ENCODE peak calls at places on chromosomes 3 and 15, in ten cellular contexts. One of them, this sample, is unnamed.

GRCh38 chr15:50192164-50192563 is 10.2 kb downstream of the SLC27A2 start:
- DNase-seq in IMR-90: no peak
- DNase-seq in thoracic aorta: no peak
- DNase-seq in pancreas: no peak
- DNase-seq in PC-3: no peak
- DNase-seq in adrenal gland: no peak
- DNase-seq in transverse colon: no peak
- DNase-seq in PC-9: no peak
- DNase-seq in endodermal cell: no peak
- DNase-seq in body of pancreas: no peak
- DNase-seq in this sample: no peak

GRCh38 chr3:42713747-42714146 is 11.1 kb upstream of the HHATL start:
- DNase-seq in IMR-90: no peak
- DNase-seq in thoracic aorta: no peak
- DNase-seq in pancreas: no peak
- DNase-seq in PC-3: no peak
- DNase-seq in adrenal gland: no peak
- DNase-seq in transverse colon: peak; percentile 0
- DNase-seq in PC-9: no peak
- DNase-seq in endodermal cell: no peak
- DNase-seq in body of pancreas: no peak
- DNase-seq in this sample: peak; percentile 7

GRCh38 chr15:31255732-31256384 is 70.8 kb upstream of the KLF13 start:
- DNase-seq in IMR-90: no peak
- DNase-seq in thoracic aorta: no peak
- DNase-seq in pancreas: peak; percentile 27
- DNase-seq in PC-3: no peak
- DNase-seq in adrenal gland: no peak
- DNase-seq in transverse colon: peak; percentile 64
- DNase-seq in PC-9: no peak
- DNase-seq in endodermal cell: no peak
- DNase-seq in body of pancreas: no peak
- DNase-seq in this sample: peak; percentile 45

GRCh38 chr15:52040167-52040900 is 21.3 kb downstream of the MAPK6 start:
- DNase-seq in IMR-90: peak; percentile 54
- DNase-seq in thoracic aorta: no peak
- DNase-seq in pancreas: no peak
- DNase-seq in PC-3: no peak
- DNase-seq in adrenal gland: no peak
- DNase-seq in transverse colon: no peak
- DNase-seq in PC-9: no peak
- DNase-seq in endodermal cell: no peak
- DNase-seq in body of pancreas: peak; percentile 63
- DNase-seq in this sample: no peak

GRCh38 chr3:58048301-58048700 is 40.1 kb downstream of the FLNB start:
- DNase-seq in IMR-90: no peak
- DNase-seq in thoracic aorta: no peak
- DNase-seq in pancreas: no peak
- DNase-seq in PC-3: peak; percentile 33
- DNase-seq in adrenal gland: no peak
- DNase-seq in transverse colon: no peak
- DNase-seq in PC-9: peak; percentile 80
- DNase-seq in endodermal cell: no peak
- DNase-seq in body of pancreas: peak; percentile 48
- DNase-seq in this sample: no peak

GRCh38 chr3:13249630-13250395 is 170.3 kb downstream of the NUP210 start:
- DNase-seq in IMR-90: no peak
- DNase-seq in thoracic aorta: no peak
- DNase-seq in pancreas: no peak
- DNase-seq in PC-3: no peak
- DNase-seq in adrenal gland: no peak
- DNase-seq in transverse colon: no peak
- DNase-seq in PC-9: no peak
- DNase-seq in endodermal cell: no peak
- DNase-seq in body of pancreas: no peak
- DNase-seq in this sample: no peak

GRCh38 chr3:51916418-51916817 is 13.3 kb upstream of the IQCF1 start:
- DNase-seq in IMR-90: no peak
- DNase-seq in thoracic aorta: no peak
- DNase-seq in pancreas: no peak
- DNase-seq in PC-3: no peak
- DNase-seq in adrenal gland: no peak
- DNase-seq in transverse colon: no peak
- DNase-seq in PC-9: no peak
- DNase-seq in endodermal cell: no peak
- DNase-seq in body of pancreas: no peak
- DNase-seq in this sample: no peak

GRCh38 chr3:193872265-193872753 is 263.6 kb upstream of the HES1 start:
- DNase-seq in IMR-90: peak; percentile 98
- DNase-seq in thoracic aorta: no peak
- DNase-seq in pancreas: no peak
- DNase-seq in PC-3: peak; percentile 99
- DNase-seq in adrenal gland: no peak
- DNase-seq in transverse colon: peak; percentile 80
- DNase-seq in PC-9: peak; percentile 100
- DNase-seq in endodermal cell: peak; percentile 57
- DNase-seq in body of pancreas: peak; percentile 87
- DNase-seq in this sample: peak; percentile 71

GRCh38 chr15:66715736-66716667 is 14.0 kb downstream of the SMAD6 start:
- DNase-seq in IMR-90: no peak
- DNase-seq in thoracic aorta: no peak
- DNase-seq in pancreas: no peak
- DNase-seq in PC-3: no peak
- DNase-seq in adrenal gland: no peak
- DNase-seq in transverse colon: no peak
- DNase-seq in PC-9: no peak
- DNase-seq in endodermal cell: no peak
- DNase-seq in body of pancreas: no peak
- DNase-seq in this sample: no peak

GRCh38 chr15:66714543-66714981 is 12.5 kb downstream of the SMAD6 start:
- DNase-seq in IMR-90: peak; percentile 69
- DNase-seq in thoracic aorta: no peak
- DNase-seq in pancreas: no peak
- DNase-seq in PC-3: no peak
- DNase-seq in adrenal gland: no peak
- DNase-seq in transverse colon: no peak
- DNase-seq in PC-9: no peak
- DNase-seq in endodermal cell: no peak
- DNase-seq in body of pancreas: no peak
- DNase-seq in this sample: peak; percentile 60

GRCh38 chr15:66715181-66715624 is 13.2 kb downstream of the SMAD6 start:
- DNase-seq in IMR-90: no peak
- DNase-seq in thoracic aorta: no peak
- DNase-seq in pancreas: no peak
- DNase-seq in PC-3: no peak
- DNase-seq in adrenal gland: no peak
- DNase-seq in transverse colon: no peak
- DNase-seq in PC-9: no peak
- DNase-seq in endodermal cell: no peak
- DNase-seq in body of pancreas: peak; percentile 40
- DNase-seq in this sample: no peak

GRCh38 chr15:66718220-66718988 is 16.4 kb downstream of the SMAD6 start:
- DNase-seq in IMR-90: no peak
- DNase-seq in thoracic aorta: no peak
- DNase-seq in pancreas: no peak
- DNase-seq in PC-3: no peak
- DNase-seq in adrenal gland: no peak
- DNase-seq in transverse colon: no peak
- DNase-seq in PC-9: no peak
- DNase-seq in endodermal cell: no peak
- DNase-seq in body of pancreas: no peak
- DNase-seq in this sample: no peak

DNA sequence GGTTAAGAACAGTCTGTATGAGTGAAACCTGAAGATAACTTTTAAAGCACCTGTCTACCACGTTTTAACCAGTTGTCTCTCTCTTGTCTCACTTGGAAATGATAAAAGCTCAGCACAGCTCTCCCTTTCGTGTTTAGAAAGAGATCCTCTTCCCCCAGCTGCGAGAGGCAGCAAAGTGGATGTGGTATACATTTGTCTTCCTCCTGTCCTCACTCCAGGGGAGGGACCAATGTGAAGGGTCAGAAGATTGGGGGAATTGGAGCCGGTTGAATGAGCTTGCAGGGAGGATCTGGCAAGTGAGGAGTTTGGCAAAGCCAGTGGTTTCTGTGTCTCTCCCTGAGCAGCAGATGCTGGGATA is 14.6 kb downstream of the SMAD6 start:
- DNase-seq in IMR-90: no peak
- DNase-seq in thoracic aorta: no peak
- DNase-seq in pancreas: no peak
- DNase-seq in PC-3: no peak
- DNase-seq in adrenal gland: no peak
- DNase-seq in transverse colon: no peak
- DNase-seq in PC-9: no peak
- DNase-seq in endodermal cell: no peak
- DNase-seq in body of pancreas: no peak
- DNase-seq in this sample: no peak
- H3K27ac ChIP-seq in IMR-90: no peak overlapping the region
- H3K27ac ChIP-seq in thoracic aorta: peak overlapping the region; percentile 66
- H3K27ac ChIP-seq in pancreas: no peak overlapping the region
- H3K27ac ChIP-seq in PC-3: no peak overlapping the region
- H3K27ac ChIP-seq in adrenal gland: no peak overlapping the region
- H3K27ac ChIP-seq in transverse colon: no peak overlapping the region
- H3K27ac ChIP-seq in PC-9: no peak overlapping the region
- H3K27ac ChIP-seq in endodermal cell: no peak overlapping the region
- H3K27ac ChIP-seq in body of pancreas: no peak overlapping the region
- H3K27ac ChIP-seq in this sample: no peak overlapping the region

GRCh38 chr15:40329804-40330203 is 6.3 kb downstream of the INAFM2 start:
- DNase-seq in IMR-90: no peak
- DNase-seq in thoracic aorta: no peak
- DNase-seq in pancreas: no peak
- DNase-seq in PC-3: no peak
- DNase-seq in adrenal gland: no peak
- DNase-seq in transverse colon: no peak
- DNase-seq in PC-9: no peak
- DNase-seq in endodermal cell: no peak
- DNase-seq in body of pancreas: no peak
- DNase-seq in this sample: no peak

GRCh38 chr15:40330368-40330836 is 6.9 kb downstream of the INAFM2 start:
- DNase-seq in IMR-90: peak; percentile 66
- DNase-seq in thoracic aorta: peak; percentile 43
- DNase-seq in pancreas: peak; percentile 37
- DNase-seq in PC-3: peak; percentile 39
- DNase-seq in adrenal gland: peak; percentile 69
- DNase-seq in transverse colon: peak; percentile 58
- DNase-seq in PC-9: no peak
- DNase-seq in endodermal cell: no peak
- DNase-seq in body of pancreas: no peak
- DNase-seq in this sample: no peak

GRCh38 chr15:40332138-40332781 is 8.5 kb downstream of the CCDC9B start:
- DNase-seq in IMR-90: no peak
- DNase-seq in thoracic aorta: no peak
- DNase-seq in pancreas: peak; percentile 27
- DNase-seq in PC-3: no peak
- DNase-seq in adrenal gland: no peak
- DNase-seq in transverse colon: peak; percentile 19
- DNase-seq in PC-9: no peak
- DNase-seq in endodermal cell: no peak
- DNase-seq in body of pancreas: no peak
- DNase-seq in this sample: no peak

GRCh38 chr15:40331026-40331425 is 7.5 kb downstream of the INAFM2 start:
- DNase-seq in IMR-90: no peak
- DNase-seq in thoracic aorta: no peak
- DNase-seq in pancreas: peak; percentile 29
- DNase-seq in PC-3: no peak
- DNase-seq in adrenal gland: no peak
- DNase-seq in transverse colon: no peak
- DNase-seq in PC-9: no peak
- DNase-seq in endodermal cell: no peak
- DNase-seq in body of pancreas: no peak
- DNase-seq in this sample: no peak

GRCh38 chr15:40331637-40332036 is 8.1 kb downstream of the INAFM2 start:
- DNase-seq in IMR-90: no peak
- DNase-seq in thoracic aorta: no peak
- DNase-seq in pancreas: peak; percentile 21
- DNase-seq in PC-3: no peak
- DNase-seq in adrenal gland: no peak
- DNase-seq in transverse colon: no peak
- DNase-seq in PC-9: no peak
- DNase-seq in endodermal cell: no peak
- DNase-seq in body of pancreas: no peak
- DNase-seq in this sample: no peak
- H3K4me1 ChIP-seq in IMR-90: peaks cover 45% of the 10 kb centered on the region
- H3K4me1 ChIP-seq in thoracic aorta: peaks cover 94% of the 10 kb centered on the region
- H3K4me1 ChIP-seq in pancreas: no peaks in the 10 kb centered on the region
- H3K4me1 ChIP-seq in PC-3: peaks cover 3% of the 10 kb centered on the region
- H3K4me1 ChIP-seq in adrenal gland: no peaks in the 10 kb centered on the region
- H3K4me1 ChIP-seq in transverse colon: peaks cover 40% of the 10 kb centered on the region
- H3K4me1 ChIP-seq in PC-9: peaks cover 12% of the 10 kb centered on the region
- H3K4me1 ChIP-seq in endodermal cell: no peaks in the 10 kb centered on the region
- H3K4me1 ChIP-seq in body of pancreas: peaks cover 54% of the 10 kb centered on the region
- H3K4me1 ChIP-seq in this sample: peaks cover 7% of the 10 kb centered on the region

GRCh38 chr3:72265661-72266370 is 480.9 kb upstream of the PROK2 start:
- DNase-seq in IMR-90: no peak
- DNase-seq in thoracic aorta: no peak
- DNase-seq in pancreas: no peak
- DNase-seq in PC-3: no peak
- DNase-seq in adrenal gland: no peak
- DNase-seq in transverse colon: no peak
- DNase-seq in PC-9: no peak
- DNase-seq in endodermal cell: no peak
- DNase-seq in body of pancreas: no peak
- DNase-seq in this sample: no peak

GRCh38 chr3:72263223-72264015 is 478.5 kb upstream of the PROK2 start:
- DNase-seq in IMR-90: no peak
- DNase-seq in thoracic aorta: no peak
- DNase-seq in pancreas: no peak
- DNase-seq in PC-3: no peak
- DNase-seq in adrenal gland: no peak
- DNase-seq in transverse colon: no peak
- DNase-seq in PC-9: no peak
- DNase-seq in endodermal cell: no peak
- DNase-seq in body of pancreas: no peak
- DNase-seq in this sample: no peak

GRCh38 chr3:72261566-72262564 is 476.9 kb upstream of the PROK2 start:
- DNase-seq in IMR-90: no peak
- DNase-seq in thoracic aorta: no peak
- DNase-seq in pancreas: no peak
- DNase-seq in PC-3: no peak
- DNase-seq in adrenal gland: no peak
- DNase-seq in transverse colon: no peak
- DNase-seq in PC-9: no peak
- DNase-seq in endodermal cell: no peak
- DNase-seq in body of pancreas: no peak
- DNase-seq in this sample: no peak

GRCh38 chr3:72262707-72263106 is 477.8 kb upstream of the PROK2 start:
- DNase-seq in IMR-90: no peak
- DNase-seq in thoracic aorta: no peak
- DNase-seq in pancreas: no peak
- DNase-seq in PC-3: no peak
- DNase-seq in adrenal gland: no peak
- DNase-seq in transverse colon: no peak
- DNase-seq in PC-9: no peak
- DNase-seq in endodermal cell: no peak
- DNase-seq in body of pancreas: no peak
- DNase-seq in this sample: no peak

GRCh38 chr3:72265250-72265649 is 480.3 kb upstream of the PROK2 start:
- DNase-seq in IMR-90: no peak
- DNase-seq in thoracic aorta: no peak
- DNase-seq in pancreas: no peak
- DNase-seq in PC-3: no peak
- DNase-seq in adrenal gland: no peak
- DNase-seq in transverse colon: no peak
- DNase-seq in PC-9: no peak
- DNase-seq in endodermal cell: no peak
- DNase-seq in body of pancreas: no peak
- DNase-seq in this sample: no peak
- TF ChIP-seq CTCF in IMR-90: peak; percentile 26
- TF ChIP-seq CTCF in thoracic aorta: peak; percentile 19
- TF ChIP-seq CTCF in pancreas: no peak
- TF ChIP-seq CTCF in PC-3: peak; percentile 32
- TF ChIP-seq CTCF in adrenal gland: peak; percentile 42
- TF ChIP-seq CTCF in transverse colon: peak; percentile 12
- TF ChIP-seq CTCF in PC-9: no peak
- TF ChIP-seq CTCF in endodermal cell: peak; percentile 75
- TF ChIP-seq CTCF in body of pancreas: peak; percentile 29
- TF ChIP-seq CTCF in this sample: no peak

DNA sequence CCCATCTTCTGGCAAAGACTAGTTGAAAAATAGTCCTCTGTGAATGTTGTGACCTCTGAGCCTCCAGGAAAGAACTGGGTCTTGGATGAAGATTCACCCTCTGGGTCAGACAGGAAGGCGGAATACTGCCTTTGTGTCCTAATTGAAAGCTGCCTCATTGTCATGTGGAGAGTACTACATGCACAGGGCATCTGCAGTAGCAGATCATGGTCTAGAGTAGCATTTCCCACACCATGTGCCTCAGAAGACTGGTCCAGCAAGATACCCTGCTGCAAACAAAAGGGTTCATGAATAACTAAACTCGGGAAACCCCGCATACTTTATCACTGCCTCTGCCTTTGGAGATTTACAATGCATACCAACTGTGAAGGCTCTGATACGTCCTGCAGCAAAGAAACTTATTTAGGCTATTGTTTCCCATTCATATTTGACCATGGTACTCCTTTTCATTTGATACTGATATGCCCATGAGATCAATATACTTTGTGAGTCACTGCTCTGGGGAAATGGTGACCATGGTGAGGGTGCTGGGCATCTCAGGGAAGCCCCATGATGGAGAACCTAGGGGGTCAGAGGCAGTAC is 22.7 kb downstream of the IRAK2 start:
- DNase-seq in IMR-90: no peak
- DNase-seq in thoracic aorta: no peak
- DNase-seq in pancreas: no peak
- DNase-seq in PC-3: no peak
- DNase-seq in adrenal gland: no peak
- DNase-seq in transverse colon: no peak
- DNase-seq in PC-9: no peak
- DNase-seq in endodermal cell: no peak
- DNase-seq in body of pancreas: no peak
- DNase-seq in this sample: no peak
- H3K27ac ChIP-seq in IMR-90: no peak overlapping the region
- H3K27ac ChIP-seq in thoracic aorta: peak overlapping the region; percentile 84
- H3K27ac ChIP-seq in pancreas: peak overlapping the region; percentile 16
- H3K27ac ChIP-seq in PC-3: no peak overlapping the region
- H3K27ac ChIP-seq in adrenal gland: no peak overlapping the region
- H3K27ac ChIP-seq in transverse colon: no peak overlapping the region
- H3K27ac ChIP-seq in PC-9: no peak overlapping the region
- H3K27ac ChIP-seq in endodermal cell: no peak overlapping the region
- H3K27ac ChIP-seq in body of pancreas: no peak overlapping the region
- H3K27ac ChIP-seq in this sample: no peak overlapping the region